ENCODE peak calls at places on chromosomes 12 and 14, in five cellular contexts. T, B, J, O and V are unnamed samples.

GRCh38 chr12:105365231-105365630 is 34.7 kb downstream of the C12orf75 start:
- DNase-seq in J (no peak), O (no peak), T (no peak), B (no peak), V (no peak)

GRCh38 chr12:1827806-1828805 is 7.7 kb downstream of the LRTM2 start:
- DNase-seq in B (no peak), O (no peak), T (no peak), J (no peak), V (no peak)

GRCh38 chr12:82671673-82672195 is 15.0 kb upstream of the TMTC2 start:
- DNase-seq in J (no peak), B (no peak), O (no peak), T (no peak), V (no peak)

GRCh38 chr14:24887623-24888304 is 162.2 kb downstream of the STXBP6 start:
- DNase-seq in B (no peak), O (peak), J (no peak), T (no peak), V (peak)

GRCh38 chr12:47813491-47814196 is 6.1 kb downstream of the HDAC7 start:
- DNase-seq in O (no peak), J (peak), T (no peak), B (no peak), V (no peak)

GRCh38 chr12:127270193-127270592 is 996.8 kb upstream of the TMEM132C start:
- DNase-seq in O (peak), B (peak), T (no peak), J (peak), V (no peak)

GRCh38 chr12:41473441-41473840 is 285.3 kb downstream of the PDZRN4 start:
- DNase-seq in B (no peak), T (no peak), O (no peak), J (no peak), V (no peak)

GRCh38 chr12:89383235-89384049 is 31.1 kb upstream of the DUSP6 start:
- DNase-seq in O (no peak), J (peak), B (no peak), T (no peak), V (no peak)

GRCh38 chr12:25806271-25806670 is 152.2 kb upstream of the RASSF8 start:
- DNase-seq in T (no peak), B (no peak), J (peak), O (peak), V (no peak)

GRCh38 chr14:69485701-69486100 is 1.2 kb downstream of the PLEKHD1 start:
- DNase-seq in B (no peak), O (no peak), J (no peak), T (no peak), V (no peak)

GRCh38 chr12:64450711-64451486 is 1.0 kb upstream of the TBK1 start:
- DNase-seq in B (no peak), T (no peak), O (peak), J (no peak), V (peak)

DNA sequence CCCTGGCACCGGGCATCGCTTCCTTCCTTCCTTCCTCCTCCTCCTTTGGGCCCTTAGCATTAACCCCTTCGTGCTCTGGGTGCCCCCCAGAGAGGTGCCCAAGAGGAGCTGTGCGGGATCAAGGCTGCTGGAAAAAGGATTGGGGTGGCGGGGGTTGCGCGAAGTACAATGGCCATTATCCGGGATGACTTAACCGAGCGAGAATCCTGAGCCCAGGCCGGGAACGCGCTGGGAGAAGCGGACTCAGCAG is 2.8 kb downstream of the DHH start:
- DNase-seq in B (no peak), T (no peak), J (no peak), O (no peak), V (no peak)
- H3K4me3 ChIP-seq in B (no peak), T (no peak), J (peak), O (peak), V (peak)

GRCh38 chr14:55136241-55136640 is 7.2 kb downstream of the LGALS3 start:
- DNase-seq in T (no peak), B (no peak), O (peak), J (peak), V (peak)

GRCh38 chr14:55136868-55137785 is 8.1 kb downstream of the LGALS3 start:
- DNase-seq in O (peak), T (no peak), J (peak), B (no peak), V (peak)

GRCh38 chr14:55130194-55130550 is 1.1 kb downstream of the LGALS3 start:
- DNase-seq in J (no peak), B (peak), T (peak), O (no peak), V (no peak)

GRCh38 chr14:55131782-55132181 is 2.7 kb downstream of the LGALS3 start:
- DNase-seq in T (no peak), J (no peak), O (no peak), B (peak), V (no peak)

GRCh38 chr14:55133416-55133815 is 4.4 kb downstream of the LGALS3 start:
- DNase-seq in J (peak), T (no peak), O (no peak), B (peak), V (no peak)
- TF ChIP-seq CTCF in J (peak), T (no peak), O (peak), B (no peak), V (no peak)

DNA sequence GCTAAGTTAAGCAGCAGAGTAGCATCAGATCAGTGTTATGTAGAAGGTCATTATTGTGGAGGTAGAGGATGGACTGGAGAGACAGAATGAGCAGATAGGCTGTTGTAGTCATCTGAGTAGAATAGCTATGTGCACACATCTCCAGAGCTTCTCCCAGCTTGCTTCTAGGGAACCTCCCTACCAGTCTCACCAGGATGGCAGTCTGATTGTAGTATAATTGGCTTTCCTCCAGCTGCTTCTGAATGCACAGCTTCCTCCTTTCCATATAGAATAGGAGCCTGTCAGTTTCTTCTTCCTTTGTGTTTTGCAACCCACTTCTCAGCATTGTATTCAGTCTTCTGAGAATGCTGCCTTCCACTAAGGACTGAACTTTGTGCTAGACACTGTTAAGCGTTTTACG is 2.1 kb upstream of the CSAD start:
- DNase-seq in T (no peak), O (no peak), B (no peak), J (peak), V (no peak)
- H3K4me3 ChIP-seq in T (peak), O (no peak), B (no peak), J (peak), V (no peak)

GRCh38 chr14:60332869-60333268 is 83.8 kb downstream of the PPM1A start:
- DNase-seq in B (no peak), O (no peak), T (no peak), J (no peak), V (no peak)

GRCh38 chr14:60328588-60328987 is 79.6 kb downstream of the PPM1A start:
- DNase-seq in J (no peak), B (no peak), O (no peak), T (no peak), V (no peak)

GRCh38 chr14:60327447-60328331 is 78.7 kb downstream of the PPM1A start:
- DNase-seq in O (no peak), J (peak), B (no peak), T (peak), V (no peak)

GRCh38 chr14:60331201-60332045 is 82.4 kb downstream of the PPM1A start:
- DNase-seq in B (no peak), J (peak), T (peak), O (peak), V (no peak)

GRCh38 chr14:60332046-60332399 is 83.0 kb downstream of the PPM1A start:
- DNase-seq in T (no peak), J (no peak), O (no peak), B (no peak), V (no peak)
- TF ChIP-seq CTCF in T (peak), J (no peak), O (no peak), B (no peak), V (no peak)

GRCh38 chr12:10612110-10612509 is 1.3 kb downstream of the MAGOHB start:
- DNase-seq in O (no peak), B (no peak), J (no peak), T (no peak), V (no peak)
- H3K4me3 ChIP-seq in O (peak), B (no peak), J (peak), T (peak), V (peak)

DNA sequence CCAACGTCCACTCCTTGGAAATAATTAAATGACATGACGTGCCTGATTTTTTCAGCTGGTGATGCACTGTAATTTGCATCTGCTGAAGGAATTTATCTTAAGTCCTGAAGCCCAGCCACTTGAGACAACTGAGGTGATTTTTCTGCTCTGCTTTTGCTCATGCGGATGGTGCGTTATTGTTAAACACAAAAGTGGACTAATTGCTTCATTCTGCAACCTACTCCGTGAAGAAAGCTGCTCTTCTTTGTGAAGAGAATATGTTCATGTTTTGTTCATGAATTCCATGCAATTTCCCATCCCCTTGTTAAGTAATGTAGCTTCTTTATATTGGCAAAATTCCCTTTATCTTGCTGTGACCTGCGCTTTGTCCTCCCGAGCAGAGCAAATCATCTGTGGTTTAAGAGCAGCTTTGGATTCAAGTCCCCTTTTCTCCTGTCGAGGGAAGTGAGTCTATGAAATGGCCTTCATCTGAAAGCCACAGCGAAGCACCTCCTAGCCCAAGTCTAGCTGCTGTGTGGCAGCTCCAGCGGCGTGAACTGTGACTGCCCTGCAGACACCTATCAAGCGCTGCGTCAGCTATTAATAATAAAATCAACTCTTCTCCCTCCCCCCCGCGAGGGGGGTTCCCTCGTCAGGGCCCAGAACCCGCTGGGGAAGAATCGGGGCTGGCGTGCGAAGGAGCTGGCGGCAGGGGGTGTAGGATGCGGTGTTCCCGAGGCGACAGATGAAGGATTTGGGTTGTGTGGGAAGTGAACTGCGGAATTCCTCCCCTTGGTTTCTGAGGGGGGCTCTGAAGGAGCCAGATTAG is 867 bp upstream of the ATP2A2 start:
- DNase-seq in B (peak), T (peak), O (peak), J (peak), V (no peak)
- TF ChIP-seq CTCF in B (no peak), T (no peak), O (no peak), J (no peak), V (no peak)

GRCh38 chr12:132773077-132774020 is 11.7 kb upstream of the ANKLE2 start:
- DNase-seq in T (no peak), J (no peak), B (no peak), O (no peak), V (no peak)
- H3K4me3 ChIP-seq in T (no peak), J (no peak), B (no peak), O (no peak), V (no peak)